ENCODE peak calls at places on chromosomes 7 and 10, in four cellular contexts. Y, W, T and X are unnamed samples.

GRCh38 chr7:44411306-44411705 is 79.2 kb downstream of the NUDCD3 start:
- DNase-seq in Y (no peak), W (no peak), T (peak), X (no peak)

GRCh38 chr7:38190010-38190409 is 12.0 kb downstream of the STARD3NL start:
- DNase-seq in Y (no peak), W (no peak), T (peak), X (no peak)

GRCh38 chr10:1544929-1545328 is 192.4 kb downstream of the ADARB2 start:
- DNase-seq in Y (no peak), W (no peak), T (no peak), X (no peak)

GRCh38 chr7:69403169-69403568 is 195.1 kb upstream of the AUTS2 start:
- DNase-seq in Y (no peak), W (no peak), T (no peak), X (no peak)

GRCh38 chr7:81484266-81484665 is 285.6 kb downstream of the HGF start:
- DNase-seq in Y (peak), W (peak), T (peak), X (no peak)

GRCh38 chr10:78302989-78303854 is 269.6 kb downstream of the RPS24 start:
- DNase-seq in Y (peak), W (peak), T (peak), X (no peak)

GRCh38 chr7:64686493-64687184 is 20.7 kb downstream of the ZNF107 start:
- DNase-seq in Y (no peak), W (no peak), T (no peak), X (no peak)

GRCh38 chr7:155489862-155490696 is 32.1 kb downstream of the EN2 start:
- DNase-seq in Y (no peak), W (no peak), T (peak), X (no peak)

GRCh38 chr7:157973971-157974677 is 613.5 kb downstream of the PTPRN2 start:
- DNase-seq in Y (peak), W (no peak), T (peak), X (no peak)

GRCh38 chr7:149624419-149625338 is 127.1 kb upstream of the ZNF746 start:
- DNase-seq in Y (peak), W (peak), T (peak), X (peak)

GRCh38 chr7:80134536-80135305 is at the start of gene GNAI1:
- DNase-seq in Y (peak), W (no peak), T (peak), X (no peak)

GRCh38 chr7:48246073-48246472 is 74.8 kb downstream of the ABCA13 start:
- DNase-seq in Y (no peak), W (no peak), T (no peak), X (no peak)

GRCh38 chr7:150388709-150389531 is 9.8 kb downstream of the ZNF775 start:
- DNase-seq in Y (no peak), W (no peak), T (peak), X (no peak)

GRCh38 chr10:126082067-126082466 is 185.7 kb downstream of the FANK1 start:
- DNase-seq in Y (no peak), W (no peak), T (no peak), X (no peak)

DNA sequence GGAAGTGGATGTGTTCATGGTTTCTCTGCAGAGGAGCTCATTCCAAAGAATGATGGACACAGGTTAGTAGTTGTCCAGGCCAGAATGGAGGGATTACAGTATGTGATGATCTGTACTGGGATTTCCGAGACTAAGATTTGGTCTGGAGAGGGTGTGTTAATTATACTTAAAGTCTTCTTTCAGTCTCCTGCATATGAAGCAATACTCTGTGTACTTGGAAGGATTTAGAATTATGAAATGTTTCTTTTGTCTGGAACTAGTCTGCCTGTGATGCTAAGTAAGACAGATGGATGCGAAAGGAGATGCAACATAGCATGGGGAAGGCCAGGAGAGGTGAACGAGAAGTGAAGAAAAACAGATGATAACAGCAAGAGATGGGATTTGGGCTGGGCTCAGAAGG is 305.1 kb upstream of the LYZL1 start:
- DNase-seq in Y (peak), W (no peak), T (no peak), X (no peak)
- H3K4me3 ChIP-seq in Y (no peak), W (no peak), T (no peak), X (no peak)

GRCh38 chr10:93280121-93280698 is 201.9 kb downstream of the MYOF start:
- DNase-seq in Y (no peak), W (no peak), T (no peak), X (no peak)
- H3K4me3 ChIP-seq in Y (no peak), W (no peak), T (no peak), X (no peak)

DNA sequence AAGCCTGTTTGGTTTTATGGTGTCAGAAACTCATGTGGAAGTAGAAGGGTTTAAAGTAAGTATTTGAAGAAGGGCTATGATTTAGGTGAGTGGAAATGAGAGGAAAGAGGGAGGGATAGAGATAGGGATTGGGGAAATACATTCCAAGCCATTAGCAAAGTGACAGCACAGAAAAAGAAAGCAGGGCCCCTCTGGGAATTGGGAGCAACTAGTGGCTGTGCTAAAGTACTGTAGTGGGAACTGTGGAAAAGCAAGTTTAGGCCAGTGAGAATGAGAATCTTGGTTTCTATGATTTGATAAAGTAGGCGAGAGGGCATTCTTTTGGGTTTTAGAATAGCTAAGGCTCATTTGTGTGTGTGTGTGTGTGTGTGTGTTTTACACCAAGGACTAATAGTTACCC is 5.0 kb downstream of the PRKG1 start:
- DNase-seq in Y (no peak), W (no peak), T (no peak), X (no peak)
- H3K4me3 ChIP-seq in Y (no peak), W (no peak), T (no peak), X (no peak)

GRCh38 chr10:26857991-26858706 is 2.6 kb downstream of the ABI1 start:
- DNase-seq in Y (peak), W (no peak), T (peak), X (no peak)
- H3K4me3 ChIP-seq in Y (peak), W (no peak), T (peak), X (peak)

DNA sequence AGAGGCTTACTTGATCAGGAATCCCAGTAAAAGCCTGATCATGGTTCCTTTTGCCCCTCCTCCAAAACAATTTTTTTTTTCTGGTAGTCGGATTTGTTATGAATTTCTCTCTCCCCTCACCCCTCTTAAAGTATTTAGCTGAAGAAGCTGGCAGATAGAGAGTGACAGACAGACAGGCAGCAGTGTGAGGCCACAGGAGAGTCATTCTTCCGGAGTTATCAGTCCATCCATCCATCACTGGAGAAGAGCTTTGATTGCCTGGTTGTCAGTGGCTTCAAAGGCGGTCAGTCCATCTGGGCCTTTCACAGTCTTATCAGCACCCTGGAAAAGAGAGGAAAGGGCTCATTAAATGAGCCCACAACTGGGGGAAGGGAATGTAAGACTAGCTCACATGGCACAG is 47.5 kb downstream of the MTPN start:
- DNase-seq in Y (peak), W (no peak), T (no peak), X (no peak)
- H3K4me3 ChIP-seq in Y (no peak), W (no peak), T (no peak), X (no peak)

GRCh38 chr10:13340068-13340467 is 8.0 kb downstream of the SEPHS1 start:
- DNase-seq in Y (no peak), W (no peak), T (no peak), X (no peak)
- H3K4me3 ChIP-seq in Y (peak), W (no peak), T (no peak), X (no peak)

DNA sequence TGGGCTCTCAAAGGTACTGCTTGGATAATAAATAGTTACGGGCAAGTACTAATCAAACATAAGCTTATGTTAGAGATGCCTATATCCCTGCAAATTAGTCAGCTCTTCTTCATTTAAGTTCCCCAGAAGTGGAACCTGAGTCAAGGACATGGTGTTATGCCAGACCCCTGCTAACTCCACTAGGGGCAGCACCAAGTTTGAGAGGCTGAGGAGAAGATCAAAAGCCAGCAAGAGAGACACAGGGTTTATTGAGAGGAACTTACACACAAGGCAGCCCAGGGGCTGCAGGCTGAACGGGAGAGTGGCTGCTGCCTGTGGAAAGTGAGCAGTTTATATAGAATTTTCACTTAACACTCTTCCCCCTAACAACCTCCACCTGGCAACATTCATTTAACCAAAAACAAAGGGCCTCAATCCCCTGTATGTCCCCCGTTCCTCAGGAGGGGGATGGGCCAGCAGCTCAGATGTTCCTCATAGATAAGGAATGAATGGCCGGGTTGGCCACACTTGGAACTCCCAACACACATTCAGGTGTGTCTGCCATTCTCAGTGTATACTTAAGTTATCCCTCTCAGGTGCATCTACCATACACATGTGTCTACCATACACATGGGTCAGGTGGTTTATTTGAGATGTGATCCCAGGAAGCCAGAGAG is 62.6 kb upstream of the GHITM start:
- DNase-seq in Y (peak), W (no peak), T (peak), X (peak)
- H3K4me3 ChIP-seq in Y (peak), W (no peak), T (peak), X (no peak)

DNA sequence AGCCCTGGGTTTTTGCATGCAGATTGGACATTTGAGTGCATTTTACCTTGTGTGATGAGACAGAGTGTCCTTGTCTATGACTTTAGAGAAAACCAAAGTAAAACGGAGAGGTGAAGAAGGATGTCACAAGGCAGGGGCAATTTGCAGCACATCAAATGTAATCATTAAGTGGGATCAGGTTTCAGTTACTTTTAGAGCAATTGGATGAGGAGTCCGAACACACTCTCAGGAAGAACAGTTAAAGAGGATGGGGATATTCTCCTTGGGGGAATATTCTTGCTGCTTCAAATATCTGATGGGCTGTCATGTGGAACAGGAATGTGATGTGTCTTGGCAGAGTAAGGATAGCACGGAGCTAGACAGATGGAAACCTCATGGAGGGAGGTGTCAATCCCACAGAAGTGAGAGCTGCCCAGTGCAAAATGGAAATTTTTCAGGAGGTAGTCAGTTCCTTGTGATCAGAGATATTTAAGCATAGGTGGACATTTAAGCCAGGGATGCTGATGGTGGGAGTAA is 765 bp downstream of the RAB19 start:
- DNase-seq in Y (no peak), W (no peak), T (no peak), X (peak)
- H3K4me3 ChIP-seq in Y (no peak), W (no peak), T (no peak), X (peak)

DNA sequence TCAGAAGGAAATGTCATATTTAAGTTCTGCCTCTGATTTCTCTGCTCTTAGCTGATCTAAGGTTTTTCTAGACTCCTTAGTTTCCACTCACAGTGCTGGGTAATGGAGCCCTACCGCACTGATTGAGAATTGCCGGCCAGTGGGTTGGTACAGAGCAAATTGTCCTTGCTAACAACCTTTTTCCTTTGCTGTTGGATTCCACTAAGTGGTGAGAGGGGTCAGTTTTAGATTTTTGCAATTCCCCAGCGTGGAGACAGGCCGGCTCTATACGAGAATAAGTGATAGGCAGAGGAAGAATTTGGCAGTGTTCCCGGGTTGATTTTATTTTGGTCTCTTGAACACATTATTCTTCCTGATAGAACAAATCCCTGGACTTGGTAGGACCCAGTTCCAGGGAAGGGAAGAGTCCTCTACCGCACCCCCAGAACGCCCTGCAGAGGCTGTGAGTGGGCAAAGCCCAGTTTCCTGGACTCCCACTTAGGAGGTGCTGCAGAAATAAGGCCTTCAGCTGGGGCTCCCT is 2.9 kb upstream of the NRP1 start:
- DNase-seq in Y (peak), W (peak), T (peak), X (no peak)
- H3K4me3 ChIP-seq in Y (peak), W (peak), T (peak), X (peak)